ENCODE peak calls at places on chromosomes 12 and 14, in ten cellular contexts. K, V, X, S, J, M, A, Z, T and G are unnamed samples.

GRCh38 chr12:4787965-4788364 is 67.8 kb downstream of the GALNT8 start:
- DNase-seq in K (no peak), V (no peak), X (no peak), S (no peak), J (no peak), M (no peak), A (no peak), Z (no peak), T (no peak), G (no peak)

GRCh38 chr12:38736821-38737220 is 168.6 kb downstream of the CPNE8 start:
- DNase-seq in K (no peak), V (no peak), X (no peak), S (no peak), J (no peak), M (no peak), A (no peak), Z (no peak), T (no peak), G (no peak)

GRCh38 chr12:102726686-102727085 is 190.4 kb downstream of the PAH start:
- DNase-seq in K (no peak), V (no peak), X (no peak), S (no peak), J (no peak), M (no peak), A (no peak), Z (no peak), T (no peak), G (no peak)

GRCh38 chr14:52412426-52412825 is 98.3 kb downstream of the PTGER2 start:
- DNase-seq in K (no peak), V (no peak), X (no peak), S (no peak), J (no peak), M (no peak), A (no peak), Z (no peak), T (no peak), G (no peak)

GRCh38 chr14:23113346-23114119 is 5.5 kb downstream of the CEBPE start:
- DNase-seq in K (no peak), V (no peak), X (no peak), S (no peak), J (no peak), M (no peak), A (no peak), Z (no peak), T (no peak), G (no peak)

GRCh38 chr12:39780527-39781446 is 161.2 kb upstream of the ABCD2 start:
- DNase-seq in K (no peak), V (no peak), X (no peak), S (no peak), J (no peak), M (no peak), A (no peak), Z (no peak), T (no peak), G (no peak)

GRCh38 chr12:110856517-110856916 is 9.7 kb downstream of the CCDC63 start:
- DNase-seq in K (no peak), V (no peak), X (no peak), S (no peak), J (no peak), M (no peak), A (no peak), Z (no peak), T (no peak), G (no peak)

GRCh38 chr12:132278421-132279183 is 50.8 kb downstream of the GALNT9 start:
- DNase-seq in K (no peak), V (no peak), X (no peak), S (no peak), J (no peak), M (no peak), A (no peak), Z (no peak), T (no peak), G (no peak)

GRCh38 chr14:96582641-96582980 is 80.4 kb downstream of the PAPOLA start:
- DNase-seq in K (no peak), V (no peak), X (no peak), S (no peak), J (peak), M (no peak), A (no peak), Z (no peak), T (no peak), G (no peak)

GRCh38 chr12:52055781-52056711 is 4.8 kb downstream of the NR4A1 start:
- DNase-seq in K (peak), V (no peak), X (no peak), S (no peak), J (no peak), M (no peak), A (no peak), Z (no peak), T (no peak), G (no peak)

GRCh38 chr14:96261053-96261452 is 5.0 kb downstream of the BDKRB1 start:
- DNase-seq in K (no peak), V (no peak), X (no peak), S (no peak), J (no peak), M (no peak), A (no peak), Z (no peak), T (no peak), G (no peak)

GRCh38 chr12:86134571-86134970 is 121.6 kb downstream of the MGAT4C start:
- DNase-seq in K (peak), V (no peak), X (no peak), S (no peak), J (no peak), M (no peak), A (peak), Z (no peak), T (no peak), G (no peak)

GRCh38 chr14:39102265-39102968 is 618 bp downstream of the SEC23A start:
- DNase-seq in K (peak), V (no peak), X (no peak), S (no peak), J (no peak), M (no peak), A (peak), Z (no peak), T (no peak), G (peak)

GRCh38 chr14:39108791-39109190 is 5.3 kb upstream of the GEMIN2 start:
- DNase-seq in K (no peak), V (no peak), X (no peak), S (no peak), J (no peak), M (no peak), A (no peak), Z (no peak), T (no peak), G (no peak)

GRCh38 chr14:39099748-39100147 is 3.3 kb downstream of the SEC23A start:
- DNase-seq in K (no peak), V (no peak), X (no peak), S (no peak), J (no peak), M (no peak), A (no peak), Z (no peak), T (no peak), G (no peak)

GRCh38 chr14:39107624-39108023 is 4.6 kb upstream of the SEC23A start:
- DNase-seq in K (peak), V (no peak), X (no peak), S (no peak), J (peak), M (no peak), A (peak), Z (no peak), T (no peak), G (no peak)

GRCh38 chr14:39102969-39103957 is at the start of gene SEC23A:
- DNase-seq in K (peak), V (peak), X (peak), S (peak), J (peak), M (no peak), A (peak), Z (peak), T (peak), G (peak)
- TF ChIP-seq CTCF in K (no peak), V (no peak), X (no peak), S (no peak), J (no peak), M (no peak), A (no peak), Z (no peak), T (no peak), G (no peak)

GRCh38 chr12:87274594-87275245 is 754.5 kb downstream of the C12orf50 start:
- DNase-seq in K (peak), V (peak), X (no peak), S (no peak), J (peak), M (no peak), A (peak), Z (no peak), T (no peak), G (no peak)
- TF ChIP-seq CTCF in K (peak), V (peak), X (peak), S (peak), J (peak), M (no peak), A (peak), Z (no peak), T (peak), G (no peak)

GRCh38 chr12:116403546-116403945 is 126.1 kb upstream of the MED13L start:
- DNase-seq in K (no peak), V (no peak), X (no peak), S (no peak), J (no peak), M (no peak), A (peak), Z (no peak), T (no peak), G (no peak)

GRCh38 chr12:116404913-116405611 is 127.6 kb upstream of the MED13L start:
- DNase-seq in K (no peak), V (no peak), X (no peak), S (no peak), J (no peak), M (no peak), A (no peak), Z (no peak), T (no peak), G (no peak)

GRCh38 chr12:116402163-116402939 is 124.9 kb upstream of the MED13L start:
- DNase-seq in K (no peak), V (no peak), X (no peak), S (no peak), J (no peak), M (no peak), A (peak), Z (no peak), T (no peak), G (no peak)

GRCh38 chr12:116408489-116409217 is 131.2 kb upstream of the MED13L start:
- DNase-seq in K (no peak), V (no peak), X (no peak), S (no peak), J (no peak), M (no peak), A (no peak), Z (no peak), T (no peak), G (no peak)

DNA sequence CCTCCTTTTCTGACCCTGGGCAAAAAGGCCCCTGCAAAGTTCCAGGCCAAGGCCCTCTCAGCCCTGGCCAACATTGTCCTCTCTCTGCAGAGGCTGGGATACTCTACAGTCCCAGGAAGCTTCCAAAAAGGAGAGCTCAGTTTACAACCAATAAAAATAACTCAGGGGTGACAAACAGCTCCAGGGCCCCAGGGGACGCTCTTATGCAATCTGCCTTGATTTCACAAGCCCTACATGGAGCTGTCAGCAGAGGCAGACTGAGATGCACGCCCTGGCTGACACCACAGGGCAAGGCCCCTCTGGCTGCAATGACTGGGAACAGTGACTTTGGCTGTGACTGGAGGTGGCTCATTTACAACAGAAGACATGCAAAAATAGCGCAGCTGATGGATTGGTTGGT is 129.0 kb upstream of the MED13L start:
- DNase-seq in K (peak), V (peak), X (no peak), S (no peak), J (no peak), M (peak), A (peak), Z (peak), T (peak), G (no peak)
- TF ChIP-seq CTCF in K (no peak), V (no peak), X (no peak), S (no peak), J (no peak), M (peak), A (peak), Z (no peak), T (no peak), G (no peak)

GRCh38 chr12:104579716-104580495 is 123.2 kb downstream of the CHST11 start:
- DNase-seq in K (no peak), V (no peak), X (no peak), S (no peak), J (no peak), M (no peak), A (no peak), Z (no peak), T (no peak), G (no peak)

GRCh38 chr12:104583311-104583710 is 126.6 kb downstream of the CHST11 start:
- DNase-seq in K (no peak), V (no peak), X (no peak), S (no peak), J (no peak), M (no peak), A (no peak), Z (no peak), T (no peak), G (peak)

GRCh38 chr12:104585448-104586055 is 128.8 kb downstream of the CHST11 start:
- DNase-seq in K (no peak), V (no peak), X (no peak), S (no peak), J (no peak), M (no peak), A (peak), Z (no peak), T (no peak), G (no peak)

GRCh38 chr12:104581000-104581570 is 124.3 kb downstream of the CHST11 start:
- DNase-seq in K (no peak), V (no peak), X (no peak), S (no peak), J (no peak), M (no peak), A (no peak), Z (no peak), T (no peak), G (no peak)

DNA sequence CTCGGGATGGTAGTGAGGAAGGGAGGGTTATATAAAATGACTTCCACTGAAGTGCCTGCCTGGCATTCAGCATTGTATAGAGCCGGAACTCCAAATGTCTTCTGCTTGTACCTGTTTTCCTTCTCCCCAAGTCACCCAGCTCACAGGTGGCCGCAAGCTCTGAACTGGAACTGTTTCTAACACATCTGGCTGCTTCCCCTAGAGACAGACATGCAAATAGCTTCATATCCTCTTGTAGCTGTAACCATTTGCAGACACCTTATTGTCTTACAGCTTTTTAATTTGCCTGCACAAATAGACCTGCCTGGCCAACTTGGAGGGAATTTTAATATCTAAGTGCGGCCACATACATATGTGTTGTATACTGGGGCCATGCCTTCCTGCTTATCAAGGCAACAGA is 126.0 kb downstream of the CHST11 start:
- DNase-seq in K (no peak), V (no peak), X (no peak), S (peak), J (no peak), M (no peak), A (no peak), Z (no peak), T (no peak), G (no peak)
- TF ChIP-seq CTCF in K (no peak), V (no peak), X (no peak), S (no peak), J (no peak), M (no peak), A (no peak), Z (no peak), T (no peak), G (no peak)

DNA sequence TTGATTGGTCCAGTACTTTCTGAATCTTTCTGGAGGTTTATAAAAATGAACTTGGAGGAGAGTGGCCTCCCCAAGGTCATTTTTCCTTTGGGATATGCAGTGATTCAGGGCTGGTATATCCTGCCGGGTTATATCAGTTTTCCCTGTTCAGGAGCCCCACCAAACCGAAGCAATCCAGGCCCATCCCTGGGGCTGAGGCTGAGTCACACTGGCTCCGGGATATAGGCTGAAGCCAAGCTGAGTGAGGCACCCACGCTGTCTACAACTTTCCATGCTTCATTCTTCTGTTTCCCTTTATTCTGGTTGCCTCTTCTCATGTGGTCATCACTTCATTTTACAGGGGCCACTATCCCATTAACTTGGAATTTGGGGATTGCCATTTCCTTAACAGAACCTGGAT is 3.4 kb downstream of the SSPN start:
- DNase-seq in K (no peak), V (no peak), X (no peak), S (no peak), J (no peak), M (no peak), A (peak), Z (no peak), T (no peak), G (no peak)
- TF ChIP-seq CTCF in K (no peak), V (no peak), X (no peak), S (no peak), J (no peak), M (no peak), A (no peak), Z (no peak), T (no peak), G (no peak)